ENCODE peak calls at places on chromosomes 16 and 17, in four cellular contexts. U is NCI-H2081, P is NCI-H82, V is Kasumi-1. O is an unnamed sample.

GRCh38 chr16:88635671-88636070 is 2.7 kb upstream of the IL17C start:
- DNase-seq in U (peak; percentile 27), P (no peak), V (no peak), O (no peak)

GRCh38 chr17:43832168-43832975 is 574 bp downstream of the MPP3 start:
- DNase-seq in U (peak; percentile 30), P (peak; percentile 78), V (no peak), O (peak; percentile 76)

GRCh38 chr17:44097110-44097810 is 26.2 kb downstream of the HDAC5 start:
- DNase-seq in U (no peak), P (no peak), V (no peak), O (peak; percentile 75)

GRCh38 chr17:8005357-8005756 is 2.9 kb downstream of the GUCY2D start:
- DNase-seq in U (no peak), P (no peak), V (no peak), O (no peak)

GRCh38 chr16:77767826-77768225 is 20.5 kb upstream of the VAT1L start:
- DNase-seq in U (no peak), P (no peak), V (no peak), O (no peak)

GRCh38 chr16:81748476-81749198 is 30.5 kb upstream of the PLCG2 start:
- DNase-seq in U (no peak), P (no peak), V (peak; percentile 73), O (no peak)

GRCh38 chr16:59633996-59634579 is 900.0 kb upstream of the GOT2 start:
- DNase-seq in U (no peak), P (no peak), V (no peak), O (no peak)

GRCh38 chr17:80921741-80922579 is 69.7 kb upstream of the CHMP6 start:
- DNase-seq in U (no peak), P (no peak), V (no peak), O (no peak)

GRCh38 chr17:72976971-72977767 is 115.3 kb downstream of the SLC39A11 start:
- DNase-seq in U (no peak), P (no peak), V (no peak), O (no peak)

GRCh38 chr16:79601092-79601977 is 798 bp upstream of the MAF start:
- DNase-seq in U (no peak), P (no peak), V (no peak), O (no peak)

GRCh38 chr16:74570412-74571301 is 36.3 kb downstream of the GLG1 start:
- DNase-seq in U (no peak), P (no peak), V (no peak), O (no peak)

GRCh38 chr17:19672009-19672837 is 23.7 kb downstream of the ALDH3A2 start:
- DNase-seq in U (no peak), P (no peak), V (no peak), O (no peak)

GRCh38 chr17:66255527-66255971 is 26.3 kb upstream of the APOH start:
- DNase-seq in U (peak; percentile 7), P (no peak), V (no peak), O (no peak)

GRCh38 chr16:77825196-77825595 is 36.8 kb downstream of the VAT1L start:
- DNase-seq in U (no peak), P (no peak), V (no peak), O (no peak)

GRCh38 chr16:77227745-77228144 is 28.5 kb downstream of the SYCE1L start:
- DNase-seq in U (no peak), P (no peak), V (no peak), O (no peak)

GRCh38 chr17:42895185-42895555 is 5.4 kb upstream of the G6PC1 start:
- DNase-seq in U (no peak), P (no peak), V (peak; percentile 17), O (no peak)

GRCh38 chr16:72442381-72443158 is 270.6 kb upstream of the PMFBP1 start:
- DNase-seq in U (no peak), P (no peak), V (peak; percentile 11), O (no peak)

GRCh38 chr17:32504166-32504990 is 17.6 kb downstream of the CDK5R1 start:
- DNase-seq in U (no peak), P (no peak), V (no peak), O (no peak)

GRCh38 chr16:106623-107324 is 28.7 kb downstream of the MPG start:
- DNase-seq in U (peak; percentile 70), P (peak; percentile 83), V (peak; percentile 73), O (peak; percentile 55)